ENCODE peak calls at places on chromosomes 6 and 20, in five cellular contexts. J is endothelial cell; D is CD8-positive, alpha-beta memory T cell; X is brain microvascular endothelial cell; Z is MM.1S. T is an unnamed sample.

GRCh38 chr20:3704085-3704484 is 8.3 kb downstream of the SIGLEC1 start:
- DNase-seq in J (no peak), D (no peak), X (no peak), Z (no peak), T (no peak)

GRCh38 chr20:9686001-9686400 is 152.9 kb downstream of the PAK5 start:
- DNase-seq in J (no peak), D (no peak), X (no peak), Z (no peak), T (no peak)

GRCh38 chr6:1516742-1517520 is 92.8 kb upstream of the FOXC1 start:
- DNase-seq in J (no peak), D (no peak), X (no peak), Z (no peak), T (no peak)

GRCh38 chr6:47229255-47229654 is 80.5 kb downstream of the TNFRSF21 start:
- DNase-seq in J (no peak), D (no peak), X (no peak), Z (no peak), T (no peak)

GRCh38 chr6:14732845-14733757 is 512.8 kb upstream of the JARID2 start:
- DNase-seq in J (no peak), D (no peak), X (peak), Z (no peak), T (no peak)

GRCh38 chr6:15065603-15066002 is 180.3 kb upstream of the JARID2 start:
- DNase-seq in J (no peak), D (no peak), X (no peak), Z (no peak), T (no peak)

GRCh38 chr20:57264151-57264792 is 2.2 kb downstream of the BMP7 start:
- DNase-seq in J (no peak), D (no peak), X (no peak), Z (no peak), T (no peak)

GRCh38 chr20:64212750-64213149 is 42.8 kb upstream of the PCMTD2 start:
- DNase-seq in J (no peak), D (no peak), X (no peak), Z (no peak), T (peak)

T was measured in Right ventricle myocardium inferior.